ENCODE peak calls at places on chromosomes 3 and 15, in four cellular contexts. One of them, this sample, is unnamed.

GRCh38 chr3:117750674-117751073 is 1041.1 kb downstream of the TUSC7 start:
- DNase-seq in stimulated activated CD4-positive, alpha-beta T cell treated with anti-CD3 and anti-CD28 coated beads, Interleukin-12 subunit alpha, Interleukin-12 subunit beta, amount 100 ng/mL, for 24 hours: no peak
- DNase-seq in nucleus accumbens: no peak
- DNase-seq in T-helper 9 cell: no peak
- DNase-seq in this sample: no peak

GRCh38 chr15:25501828-25502446 is 63.1 kb upstream of the UBE3A start:
- DNase-seq in stimulated activated CD4-positive, alpha-beta T cell treated with anti-CD3 and anti-CD28 coated beads, Interleukin-12 subunit alpha, Interleukin-12 subunit beta, amount 100 ng/mL, for 24 hours: no peak
- DNase-seq in nucleus accumbens: no peak
- DNase-seq in T-helper 9 cell: no peak
- DNase-seq in this sample: no peak

GRCh38 chr15:85941186-85941855 is 138.3 kb upstream of the AGBL1 start:
- DNase-seq in stimulated activated CD4-positive, alpha-beta T cell treated with anti-CD3 and anti-CD28 coated beads, Interleukin-12 subunit alpha, Interleukin-12 subunit beta, amount 100 ng/mL, for 24 hours: no peak
- DNase-seq in nucleus accumbens: no peak
- DNase-seq in T-helper 9 cell: no peak
- DNase-seq in this sample: no peak

GRCh38 chr3:46183330-46183729 is 24.8 kb downstream of the CCR1 start:
- DNase-seq in stimulated activated CD4-positive, alpha-beta T cell treated with anti-CD3 and anti-CD28 coated beads, Interleukin-12 subunit alpha, Interleukin-12 subunit beta, amount 100 ng/mL, for 24 hours: no peak
- DNase-seq in nucleus accumbens: no peak
- DNase-seq in T-helper 9 cell: no peak
- DNase-seq in this sample: no peak

GRCh38 chr3:57331078-57331477 is 38.6 kb upstream of the ASB14 start:
- DNase-seq in stimulated activated CD4-positive, alpha-beta T cell treated with anti-CD3 and anti-CD28 coated beads, Interleukin-12 subunit alpha, Interleukin-12 subunit beta, amount 100 ng/mL, for 24 hours: no peak
- DNase-seq in nucleus accumbens: no peak
- DNase-seq in T-helper 9 cell: no peak
- DNase-seq in this sample: no peak

GRCh38 chr3:15886521-15886920 is 88.7 kb upstream of the ANKRD28 start:
- DNase-seq in stimulated activated CD4-positive, alpha-beta T cell treated with anti-CD3 and anti-CD28 coated beads, Interleukin-12 subunit alpha, Interleukin-12 subunit beta, amount 100 ng/mL, for 24 hours: no peak
- DNase-seq in nucleus accumbens: no peak
- DNase-seq in T-helper 9 cell: no peak
- DNase-seq in this sample: no peak

GRCh38 chr3:72960812-72961518 is 35.6 kb upstream of the PPP4R2 start:
- DNase-seq in stimulated activated CD4-positive, alpha-beta T cell treated with anti-CD3 and anti-CD28 coated beads, Interleukin-12 subunit alpha, Interleukin-12 subunit beta, amount 100 ng/mL, for 24 hours: no peak
- DNase-seq in nucleus accumbens: peak; percentile 25
- DNase-seq in T-helper 9 cell: no peak
- DNase-seq in this sample: no peak

GRCh38 chr3:142445816-142446254 is 2.0 kb downstream of the XRN1 start:
- DNase-seq in stimulated activated CD4-positive, alpha-beta T cell treated with anti-CD3 and anti-CD28 coated beads, Interleukin-12 subunit alpha, Interleukin-12 subunit beta, amount 100 ng/mL, for 24 hours: peak; percentile 20
- DNase-seq in nucleus accumbens: no peak
- DNase-seq in T-helper 9 cell: no peak
- DNase-seq in this sample: no peak

GRCh38 chr3:183178833-183179549 is 16.5 kb upstream of the LAMP3 start:
- DNase-seq in stimulated activated CD4-positive, alpha-beta T cell treated with anti-CD3 and anti-CD28 coated beads, Interleukin-12 subunit alpha, Interleukin-12 subunit beta, amount 100 ng/mL, for 24 hours: peak; percentile 58
- DNase-seq in nucleus accumbens: peak; percentile 33
- DNase-seq in T-helper 9 cell: no peak
- DNase-seq in this sample: no peak

This sample was measured in effector memory CD4-positive, alpha-beta T cell.